ENCODE peak calls at places on chromosomes 5 and 9, in eight cellular contexts. One of them, this sample, is unnamed.

GRCh38 chr9:108526518-108526917 is 329.3 kb downstream of the ACTL7B start:
- DNase-seq in GM20000: no peak
- DNase-seq in fibroblast of villous mesenchyme: no peak
- DNase-seq in HepG2: no peak
- DNase-seq in transverse colon: no peak
- DNase-seq in ovary: no peak
- DNase-seq in progenitor cell of endocrine pancreas: no peak
- DNase-seq in kidney: no peak
- DNase-seq in this sample: no peak

GRCh38 chr5:145938699-145939531 is 2.5 kb downstream of the SH3RF2 start:
- DNase-seq in fibroblast of villous mesenchyme: no peak
- DNase-seq in progenitor cell of endocrine pancreas: no peak
- DNase-seq in HepG2: no peak
- DNase-seq in GM20000: no peak
- DNase-seq in kidney: no peak
- DNase-seq in transverse colon: no peak
- DNase-seq in ovary: no peak
- DNase-seq in this sample: no peak

GRCh38 chr5:154949758-154950157 is 8.9 kb downstream of the MRPL22 start:
- DNase-seq in transverse colon: no peak
- DNase-seq in fibroblast of villous mesenchyme: no peak
- DNase-seq in ovary: no peak
- DNase-seq in GM20000: no peak
- DNase-seq in progenitor cell of endocrine pancreas: no peak
- DNase-seq in kidney: no peak
- DNase-seq in HepG2: no peak
- DNase-seq in this sample: no peak

GRCh38 chr5:133052317-133053175 is 733 bp downstream of the HSPA4 start:
- DNase-seq in ovary: peak; percentile 46
- DNase-seq in GM20000: peak; percentile 61
- DNase-seq in fibroblast of villous mesenchyme: peak; percentile 67
- DNase-seq in transverse colon: peak; percentile 80
- DNase-seq in progenitor cell of endocrine pancreas: no peak
- DNase-seq in HepG2: no peak
- DNase-seq in kidney: peak; percentile 89
- DNase-seq in this sample: peak; percentile 88

GRCh38 chr5:16809816-16810502 is 126.1 kb downstream of the MYO10 start:
- DNase-seq in ovary: no peak
- DNase-seq in progenitor cell of endocrine pancreas: no peak
- DNase-seq in HepG2: peak; percentile 7
- DNase-seq in fibroblast of villous mesenchyme: peak; percentile 90
- DNase-seq in kidney: no peak
- DNase-seq in GM20000: no peak
- DNase-seq in transverse colon: peak; percentile 24
- DNase-seq in this sample: no peak

GRCh38 chr5:89954901-89955300 is 454.7 kb downstream of the CETN3 start:
- DNase-seq in transverse colon: no peak
- DNase-seq in GM20000: no peak
- DNase-seq in fibroblast of villous mesenchyme: no peak
- DNase-seq in HepG2: no peak
- DNase-seq in ovary: no peak
- DNase-seq in progenitor cell of endocrine pancreas: no peak
- DNase-seq in kidney: no peak
- DNase-seq in this sample: no peak

GRCh38 chr5:113675166-113675565 is 161.7 kb downstream of the YTHDC2 start:
- DNase-seq in progenitor cell of endocrine pancreas: no peak
- DNase-seq in HepG2: no peak
- DNase-seq in ovary: no peak
- DNase-seq in GM20000: no peak
- DNase-seq in fibroblast of villous mesenchyme: no peak
- DNase-seq in kidney: no peak
- DNase-seq in transverse colon: no peak
- DNase-seq in this sample: no peak

GRCh38 chr9:129994947-129995346 is 48.0 kb downstream of the FNBP1 start:
- DNase-seq in progenitor cell of endocrine pancreas: no peak
- DNase-seq in fibroblast of villous mesenchyme: no peak
- DNase-seq in ovary: no peak
- DNase-seq in kidney: no peak
- DNase-seq in HepG2: no peak
- DNase-seq in GM20000: no peak
- DNase-seq in transverse colon: no peak
- DNase-seq in this sample: no peak

GRCh38 chr5:4005335-4005734 is 409.7 kb downstream of the IRX1 start:
- DNase-seq in transverse colon: no peak
- DNase-seq in kidney: no peak
- DNase-seq in fibroblast of villous mesenchyme: no peak
- DNase-seq in progenitor cell of endocrine pancreas: no peak
- DNase-seq in GM20000: no peak
- DNase-seq in ovary: no peak
- DNase-seq in HepG2: no peak
- DNase-seq in this sample: no peak

GRCh38 chr5:179488464-179488863 is 61.9 kb upstream of the RUFY1 start:
- DNase-seq in progenitor cell of endocrine pancreas: no peak
- DNase-seq in kidney: no peak
- DNase-seq in ovary: no peak
- DNase-seq in GM20000: no peak
- DNase-seq in transverse colon: no peak
- DNase-seq in HepG2: no peak
- DNase-seq in fibroblast of villous mesenchyme: no peak
- DNase-seq in this sample: no peak

GRCh38 chr5:56489272-56489671 is 256.1 kb upstream of the ANKRD55 start:
- DNase-seq in HepG2: no peak
- DNase-seq in kidney: no peak
- DNase-seq in fibroblast of villous mesenchyme: no peak
- DNase-seq in transverse colon: no peak
- DNase-seq in progenitor cell of endocrine pancreas: no peak
- DNase-seq in GM20000: no peak
- DNase-seq in ovary: no peak
- DNase-seq in this sample: no peak

GRCh38 chr5:79938468-79938867 is 52.6 kb downstream of the MTX3 start:
- DNase-seq in fibroblast of villous mesenchyme: no peak
- DNase-seq in HepG2: no peak
- DNase-seq in GM20000: no peak
- DNase-seq in transverse colon: no peak
- DNase-seq in progenitor cell of endocrine pancreas: no peak
- DNase-seq in ovary: no peak
- DNase-seq in kidney: no peak
- DNase-seq in this sample: no peak

DNA sequence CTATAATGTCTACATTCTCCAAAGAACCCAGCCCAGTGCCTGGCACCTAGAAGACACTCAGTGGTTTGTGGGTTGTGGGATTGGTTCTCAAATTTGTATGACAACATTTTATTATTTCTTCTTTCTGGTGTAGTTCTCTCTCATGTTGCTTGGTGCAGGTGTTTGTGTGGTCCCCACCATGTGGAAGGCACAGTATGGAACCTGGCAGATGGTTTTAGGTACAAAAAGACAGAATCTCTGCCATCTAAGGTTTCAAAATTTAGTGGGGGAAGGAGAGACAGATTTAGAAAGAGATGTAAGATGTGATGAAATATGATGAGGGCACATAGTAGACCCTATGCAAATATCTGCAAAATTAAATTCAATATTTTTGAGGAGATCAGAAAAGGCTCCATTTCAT is 323.8 kb downstream of the CDK5RAP2 start:
- DNase-seq in transverse colon: no peak
- DNase-seq in fibroblast of villous mesenchyme: no peak
- DNase-seq in ovary: no peak
- DNase-seq in GM20000: no peak
- DNase-seq in progenitor cell of endocrine pancreas: no peak
- DNase-seq in kidney: no peak
- DNase-seq in HepG2: no peak
- DNase-seq in this sample: no peak
- TF ChIP-seq CTCF in transverse colon: no peak
- TF ChIP-seq CTCF in fibroblast of villous mesenchyme: no peak
- TF ChIP-seq CTCF in ovary: no peak
- TF ChIP-seq CTCF in GM20000: no peak
- TF ChIP-seq CTCF in progenitor cell of endocrine pancreas: no peak
- TF ChIP-seq CTCF in kidney: no peak
- TF ChIP-seq CTCF in HepG2: no peak
- TF ChIP-seq CTCF in this sample: no peak

GRCh38 chr9:125956102-125956501 is 208.9 kb downstream of the PBX3 start:
- DNase-seq in progenitor cell of endocrine pancreas: no peak
- DNase-seq in GM20000: no peak
- DNase-seq in transverse colon: no peak
- DNase-seq in ovary: no peak
- DNase-seq in fibroblast of villous mesenchyme: no peak
- DNase-seq in kidney: no peak
- DNase-seq in HepG2: no peak
- DNase-seq in this sample: no peak

GRCh38 chr9:125960631-125961030 is 213.5 kb downstream of the PBX3 start:
- DNase-seq in progenitor cell of endocrine pancreas: no peak
- DNase-seq in HepG2: no peak
- DNase-seq in transverse colon: no peak
- DNase-seq in ovary: no peak
- DNase-seq in fibroblast of villous mesenchyme: no peak
- DNase-seq in kidney: no peak
- DNase-seq in GM20000: no peak
- DNase-seq in this sample: no peak

GRCh38 chr9:125961037-125961436 is 213.9 kb downstream of the PBX3 start:
- DNase-seq in ovary: no peak
- DNase-seq in HepG2: no peak
- DNase-seq in GM20000: no peak
- DNase-seq in fibroblast of villous mesenchyme: no peak
- DNase-seq in progenitor cell of endocrine pancreas: no peak
- DNase-seq in kidney: no peak
- DNase-seq in transverse colon: no peak
- DNase-seq in this sample: no peak

GRCh38 chr9:125963932-125964331 is 216.8 kb downstream of the PBX3 start:
- DNase-seq in transverse colon: no peak
- DNase-seq in ovary: no peak
- DNase-seq in kidney: no peak
- DNase-seq in HepG2: no peak
- DNase-seq in progenitor cell of endocrine pancreas: no peak
- DNase-seq in fibroblast of villous mesenchyme: no peak
- DNase-seq in GM20000: no peak
- DNase-seq in this sample: no peak

GRCh38 chr9:125959980-125960619 is 212.9 kb downstream of the PBX3 start:
- DNase-seq in HepG2: no peak
- DNase-seq in kidney: no peak
- DNase-seq in progenitor cell of endocrine pancreas: no peak
- DNase-seq in ovary: no peak
- DNase-seq in GM20000: no peak
- DNase-seq in fibroblast of villous mesenchyme: no peak
- DNase-seq in transverse colon: no peak
- DNase-seq in this sample: no peak
- TF ChIP-seq CTCF in HepG2: no peak
- TF ChIP-seq CTCF in kidney: no peak
- TF ChIP-seq CTCF in progenitor cell of endocrine pancreas: no peak
- TF ChIP-seq CTCF in ovary: no peak
- TF ChIP-seq CTCF in GM20000: no peak
- TF ChIP-seq CTCF in fibroblast of villous mesenchyme: no peak
- TF ChIP-seq CTCF in transverse colon: no peak
- TF ChIP-seq CTCF in this sample: no peak

DNA sequence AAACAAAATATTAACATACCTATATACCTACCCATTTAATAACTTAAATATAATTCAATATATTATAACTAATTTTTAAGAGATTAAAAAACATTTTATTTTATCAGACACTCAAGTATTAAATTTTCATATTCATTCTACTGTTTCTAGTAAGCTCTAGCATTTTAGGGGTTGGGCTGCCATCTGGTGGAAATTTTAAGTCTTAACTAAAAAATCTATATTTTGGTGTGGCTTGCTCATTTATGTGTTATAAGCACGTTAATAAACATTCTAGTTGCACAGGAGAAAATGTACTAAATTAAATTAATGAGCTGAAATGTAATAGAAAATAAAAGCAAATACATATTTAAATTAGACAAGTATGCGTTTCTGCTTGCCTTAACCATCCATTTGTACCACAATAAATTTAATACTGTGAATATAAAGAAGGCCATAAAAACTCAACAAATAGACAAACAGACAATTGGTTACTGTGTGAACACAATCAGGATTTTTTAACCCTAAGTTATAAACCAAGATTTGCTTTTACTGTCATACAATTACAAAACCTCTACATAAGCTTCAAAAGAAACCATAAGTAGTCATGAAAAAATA is 1728.3 kb upstream of the CDH9 start:
- DNase-seq in ovary: no peak
- DNase-seq in progenitor cell of endocrine pancreas: no peak
- DNase-seq in kidney: no peak
- DNase-seq in transverse colon: no peak
- DNase-seq in GM20000: no peak
- DNase-seq in HepG2: peak; percentile 18
- DNase-seq in fibroblast of villous mesenchyme: peak; percentile 52
- DNase-seq in this sample: no peak
- TF ChIP-seq CTCF in ovary: no peak
- TF ChIP-seq CTCF in progenitor cell of endocrine pancreas: peak; percentile 85
- TF ChIP-seq CTCF in kidney: peak; percentile 22
- TF ChIP-seq CTCF in transverse colon: no peak
- TF ChIP-seq CTCF in GM20000: no peak
- TF ChIP-seq CTCF in HepG2: peak; percentile 28
- TF ChIP-seq CTCF in fibroblast of villous mesenchyme: no peak
- TF ChIP-seq CTCF in this sample: peak; percentile 43

DNA sequence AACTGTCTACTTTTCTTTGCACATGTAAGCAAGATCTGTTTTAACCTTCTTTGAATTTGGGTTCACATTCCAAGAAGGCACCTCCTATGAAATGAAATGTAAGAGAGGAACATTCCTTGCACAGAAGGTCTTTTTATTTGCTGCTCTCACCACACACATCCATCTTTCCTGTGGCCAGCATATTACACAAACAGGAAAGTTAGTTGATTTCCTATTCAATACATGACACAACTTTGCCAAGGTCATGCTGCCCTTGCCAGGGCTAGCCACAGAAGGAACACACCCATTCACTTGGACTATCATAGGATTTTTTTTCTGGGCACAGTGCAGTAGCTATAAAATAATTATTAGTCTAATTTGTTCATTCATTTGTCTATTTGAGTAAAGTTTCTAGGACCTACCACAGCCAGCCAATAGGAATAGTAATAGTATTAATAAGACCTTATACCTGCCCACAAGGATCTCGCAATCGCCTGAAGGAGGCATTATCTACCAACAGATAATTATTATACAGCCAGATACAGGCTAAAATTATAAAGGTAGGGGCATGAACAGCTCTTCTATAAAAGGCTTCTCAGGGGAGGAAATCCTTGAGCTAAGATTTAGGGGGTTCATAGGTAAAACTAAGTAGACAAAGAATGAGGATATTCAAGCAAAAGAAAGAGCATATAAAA is 78.1 kb upstream of the NREP start:
- DNase-seq in HepG2: no peak
- DNase-seq in ovary: no peak
- DNase-seq in transverse colon: no peak
- DNase-seq in progenitor cell of endocrine pancreas: no peak
- DNase-seq in fibroblast of villous mesenchyme: no peak
- DNase-seq in GM20000: no peak
- DNase-seq in kidney: no peak
- DNase-seq in this sample: no peak
- TF ChIP-seq CTCF in HepG2: no peak
- TF ChIP-seq CTCF in ovary: no peak
- TF ChIP-seq CTCF in transverse colon: no peak
- TF ChIP-seq CTCF in progenitor cell of endocrine pancreas: no peak
- TF ChIP-seq CTCF in fibroblast of villous mesenchyme: peak; percentile 4
- TF ChIP-seq CTCF in GM20000: no peak
- TF ChIP-seq CTCF in kidney: no peak
- TF ChIP-seq CTCF in this sample: no peak

This sample was measured in upper lobe of right lung.